ENCODE peak calls at places on chromosomes 1 and 21, in five cellular contexts. F is stimulated activated CD8-positive, alpha-beta memory T cell treated with anti-CD3 and anti-CD28 coated beads, Interleukin-4, amount 100 ng/mL, for 24 hours; E is frontal cortex; L is RWPE1; Z is WTC11. P is an unnamed sample.

GRCh38 chr1:63516629-63517028 is 6.4 kb downstream of the ITGB3BP start:
- DNase-seq in F (no peak), E (no peak), L (no peak), Z (no peak), P (no peak)

GRCh38 chr1:227541129-227541528 is 22.2 kb upstream of the ZNF678 start:
- DNase-seq in F (no peak), E (no peak), L (no peak), Z (no peak), P (no peak)

GRCh38 chr1:153260980-153261792 is 1.7 kb downstream of the LORICRIN start:
- DNase-seq in F (peak), E (peak), L (peak), Z (peak), P (no peak)

GRCh38 chr1:89842547-89843278 is 21.9 kb downstream of the LRRC8D start:
- DNase-seq in F (no peak), E (no peak), L (no peak), Z (no peak), P (no peak)

GRCh38 chr1:62589321-62589720 is 8.0 kb upstream of the ANGPTL3 start:
- DNase-seq in F (no peak), E (no peak), L (no peak), Z (no peak), P (no peak)

GRCh38 chr1:37606481-37607263 is 10.9 kb upstream of the GNL2 start:
- DNase-seq in F (no peak), E (no peak), L (no peak), Z (no peak), P (no peak)

GRCh38 chr1:38273405-38273804 is 226.8 kb upstream of the POU3F1 start:
- DNase-seq in F (no peak), E (no peak), L (no peak), Z (no peak), P (no peak)

GRCh38 chr21:41475714-41476405 is 32.1 kb downstream of the TMPRSS2 start:
- DNase-seq in F (no peak), E (no peak), L (no peak), Z (no peak), P (no peak)

GRCh38 chr1:168373869-168374268 is 93.2 kb downstream of the TBX19 start:
- DNase-seq in F (no peak), E (no peak), L (no peak), Z (no peak), P (no peak)

GRCh38 chr1:25120286-25120685 is 112.0 kb downstream of the SYF2 start:
- DNase-seq in F (no peak), E (no peak), L (no peak), Z (no peak), P (no peak)

GRCh38 chr1:23902611-23903278 is 10.4 kb downstream of the CNR2 start:
- DNase-seq in F (no peak), E (peak), L (no peak), Z (peak), P (no peak)

GRCh38 chr21:33560965-33561364 is 18.1 kb downstream of the SON start:
- DNase-seq in F (no peak), E (no peak), L (no peak), Z (no peak), P (no peak)

GRCh38 chr1:198830397-198830796 is 191.6 kb downstream of the PTPRC start:
- DNase-seq in F (no peak), E (no peak), L (no peak), Z (peak), P (no peak)

GRCh38 chr1:31221072-31221471 is 18.6 kb downstream of the NKAIN1 start:
- DNase-seq in F (no peak), E (no peak), L (no peak), Z (no peak), P (no peak)

GRCh38 chr1:23098463-23099170 is 70.0 kb downstream of the LUZP1 start:
- DNase-seq in F (no peak), E (peak), L (peak), Z (peak), P (peak)

GRCh38 chr1:76925825-76926224 is 58.5 kb downstream of the ST6GALNAC5 start:
- DNase-seq in F (no peak), E (no peak), L (no peak), Z (no peak), P (no peak)

GRCh38 chr21:41851090-41851790 is 27.9 kb downstream of the PRDM15 start:
- DNase-seq in F (no peak), E (no peak), L (no peak), Z (no peak), P (no peak)

GRCh38 chr1:208431721-208432120 is 187.5 kb upstream of the PLXNA2 start:
- DNase-seq in F (no peak), E (no peak), L (peak), Z (no peak), P (no peak)

GRCh38 chr21:32554832-32555436 is 30.4 kb downstream of the TCP10L start:
- DNase-seq in F (no peak), E (no peak), L (no peak), Z (no peak), P (no peak)

GRCh38 chr1:25017436-25018109 is 87.5 kb upstream of the RUNX3 start:
- DNase-seq in F (no peak), E (no peak), L (no peak), Z (no peak), P (no peak)

GRCh38 chr1:54409156-54410142 is 3.3 kb upstream of the SSBP3 start:
- DNase-seq in F (no peak), E (no peak), L (no peak), Z (no peak), P (no peak)

GRCh38 chr1:156807627-156808026 is 9.0 kb downstream of the SH2D2A start:
- DNase-seq in F (no peak), E (no peak), L (no peak), Z (no peak), P (no peak)

GRCh38 chr1:9609998-9610397 is 21.3 kb downstream of the TMEM201 start:
- DNase-seq in F (no peak), E (no peak), L (no peak), Z (no peak), P (no peak)

GRCh38 chr1:46714976-46715375 is 3.9 kb downstream of the EFCAB14 start:
- DNase-seq in F (no peak), E (no peak), L (no peak), Z (no peak), P (no peak)

GRCh38 chr21:26624983-26625519 is 52.0 kb upstream of the CYYR1 start:
- DNase-seq in F (no peak), E (no peak), L (no peak), Z (no peak), P (no peak)

GRCh38 chr1:67814121-67814772 is 19.0 kb downstream of the GNG12 start:
- DNase-seq in F (no peak), E (no peak), L (no peak), Z (no peak), P (no peak)

GRCh38 chr1:91851130-91852010 is 34.6 kb downstream of the TGFBR3 start:
- DNase-seq in F (no peak), E (no peak), L (peak), Z (no peak), P (no peak)

GRCh38 chr1:20037877-20038276 is 32.1 kb upstream of the PLA2G5 start:
- DNase-seq in F (no peak), E (no peak), L (no peak), Z (peak), P (no peak)

GRCh38 chr1:176795929-176796328 is 333.0 kb downstream of the PAPPA2 start:
- DNase-seq in F (no peak), E (no peak), L (no peak), Z (no peak), P (no peak)

GRCh38 chr1:18485227-18485626 is 4.5 kb downstream of the KLHDC7A start:
- DNase-seq in F (no peak), E (no peak), L (no peak), Z (no peak), P (no peak)